ENCODE peak calls at places on chromosomes 2 and 18, in six cellular contexts. One of them, this sample, is unnamed.

GRCh38 chr2:31513553-31513952 is 67.2 kb downstream of the SRD5A2 start:
- DNase-seq in tibial nerve: no peak
- DNase-seq in A549: no peak
- DNase-seq in uterus: no peak
- DNase-seq in heart left ventricle: no peak
- DNase-seq in IMR-90: no peak
- DNase-seq in this sample: no peak

GRCh38 chr2:166592750-166593149 is 98.7 kb upstream of the SCN7A start:
- DNase-seq in tibial nerve: no peak
- DNase-seq in A549: no peak
- DNase-seq in uterus: no peak
- DNase-seq in heart left ventricle: no peak
- DNase-seq in IMR-90: no peak
- DNase-seq in this sample: no peak

GRCh38 chr2:204725693-204726092 is 180.4 kb downstream of the PARD3B start:
- DNase-seq in tibial nerve: no peak
- DNase-seq in A549: no peak
- DNase-seq in uterus: no peak
- DNase-seq in heart left ventricle: no peak
- DNase-seq in IMR-90: no peak
- DNase-seq in this sample: no peak

GRCh38 chr2:101200714-101201113 is 49.5 kb upstream of the TBC1D8 start:
- DNase-seq in tibial nerve: no peak
- DNase-seq in A549: no peak
- DNase-seq in uterus: no peak
- DNase-seq in heart left ventricle: no peak
- DNase-seq in IMR-90: peak
- DNase-seq in this sample: no peak

GRCh38 chr2:69493268-69493667 is 56.0 kb upstream of the NFU1 start:
- DNase-seq in tibial nerve: no peak
- DNase-seq in A549: no peak
- DNase-seq in uterus: no peak
- DNase-seq in heart left ventricle: no peak
- DNase-seq in IMR-90: no peak
- DNase-seq in this sample: no peak

GRCh38 chr2:216491757-216492635 is 6.6 kb upstream of the RPL37A start:
- DNase-seq in tibial nerve: no peak
- DNase-seq in A549: no peak
- DNase-seq in uterus: no peak
- DNase-seq in heart left ventricle: no peak
- DNase-seq in IMR-90: no peak
- DNase-seq in this sample: no peak

GRCh38 chr18:70781860-70782453 is 493.1 kb downstream of the SOCS6 start:
- DNase-seq in tibial nerve: no peak
- DNase-seq in A549: peak
- DNase-seq in uterus: no peak
- DNase-seq in heart left ventricle: no peak
- DNase-seq in IMR-90: peak
- DNase-seq in this sample: no peak

GRCh38 chr2:52929412-52929811 is 838.2 kb upstream of the CHAC2 start:
- DNase-seq in tibial nerve: no peak
- DNase-seq in A549: no peak
- DNase-seq in uterus: no peak
- DNase-seq in heart left ventricle: no peak
- DNase-seq in IMR-90: no peak
- DNase-seq in this sample: no peak

GRCh38 chr18:8696749-8697211 is 8.6 kb upstream of the MTCL1 start:
- DNase-seq in tibial nerve: peak
- DNase-seq in A549: peak
- DNase-seq in uterus: peak
- DNase-seq in heart left ventricle: peak
- DNase-seq in IMR-90: peak
- DNase-seq in this sample: peak

GRCh38 chr2:172751564-172751963 is 15.9 kb downstream of the RAPGEF4 start:
- DNase-seq in tibial nerve: no peak
- DNase-seq in A549: no peak
- DNase-seq in uterus: no peak
- DNase-seq in heart left ventricle: no peak
- DNase-seq in IMR-90: no peak
- DNase-seq in this sample: no peak

GRCh38 chr2:225270861-225271260 is 128.6 kb upstream of the NYAP2 start:
- DNase-seq in tibial nerve: no peak
- DNase-seq in A549: peak
- DNase-seq in uterus: no peak
- DNase-seq in heart left ventricle: no peak
- DNase-seq in IMR-90: peak
- DNase-seq in this sample: no peak

GRCh38 chr2:153394247-153394646 is 84.3 kb downstream of the RPRM start:
- DNase-seq in tibial nerve: no peak
- DNase-seq in A549: no peak
- DNase-seq in uterus: no peak
- DNase-seq in heart left ventricle: no peak
- DNase-seq in IMR-90: no peak
- DNase-seq in this sample: no peak

GRCh38 chr2:70354264-70354949 is 52.5 kb upstream of the FAM136A start:
- DNase-seq in tibial nerve: no peak
- DNase-seq in A549: no peak
- DNase-seq in uterus: no peak
- DNase-seq in heart left ventricle: no peak
- DNase-seq in IMR-90: peak
- DNase-seq in this sample: no peak

GRCh38 chr2:50492452-50492851 is 539.5 kb downstream of the NRXN1 start:
- DNase-seq in tibial nerve: no peak
- DNase-seq in A549: peak
- DNase-seq in uterus: no peak
- DNase-seq in heart left ventricle: no peak
- DNase-seq in IMR-90: peak
- DNase-seq in this sample: no peak

GRCh38 chr18:24446953-24447537 is 13.4 kb upstream of the HRH4 start:
- DNase-seq in tibial nerve: no peak
- DNase-seq in A549: no peak
- DNase-seq in uterus: no peak
- DNase-seq in heart left ventricle: no peak
- DNase-seq in IMR-90: no peak
- DNase-seq in this sample: no peak

GRCh38 chr2:112061840-112062239 is 6.8 kb downstream of the TMEM87B start:
- DNase-seq in tibial nerve: no peak
- DNase-seq in A549: no peak
- DNase-seq in uterus: no peak
- DNase-seq in heart left ventricle: no peak
- DNase-seq in IMR-90: no peak
- DNase-seq in this sample: no peak

GRCh38 chr18:58897994-58898393 is 33.3 kb downstream of the ZNF532 start:
- DNase-seq in tibial nerve: no peak
- DNase-seq in A549: no peak
- DNase-seq in uterus: no peak
- DNase-seq in heart left ventricle: no peak
- DNase-seq in IMR-90: no peak
- DNase-seq in this sample: no peak

GRCh38 chr18:832085-832681 is 20.1 kb upstream of the YES1 start:
- DNase-seq in tibial nerve: no peak
- DNase-seq in A549: no peak
- DNase-seq in uterus: no peak
- DNase-seq in heart left ventricle: peak
- DNase-seq in IMR-90: no peak
- DNase-seq in this sample: no peak

GRCh38 chr2:26503238-26503880 is 25.4 kb upstream of the OTOF start:
- DNase-seq in tibial nerve: peak
- DNase-seq in A549: peak
- DNase-seq in uterus: peak
- DNase-seq in heart left ventricle: peak
- DNase-seq in IMR-90: peak
- DNase-seq in this sample: peak
- TF ChIP-seq POLR2A in tibial nerve: no peak
- TF ChIP-seq POLR2A in A549: peak
- TF ChIP-seq POLR2A in uterus: no peak
- TF ChIP-seq POLR2A in heart left ventricle: no peak
- TF ChIP-seq POLR2A in IMR-90: no peak
- TF ChIP-seq POLR2A in this sample: no peak

DNA sequence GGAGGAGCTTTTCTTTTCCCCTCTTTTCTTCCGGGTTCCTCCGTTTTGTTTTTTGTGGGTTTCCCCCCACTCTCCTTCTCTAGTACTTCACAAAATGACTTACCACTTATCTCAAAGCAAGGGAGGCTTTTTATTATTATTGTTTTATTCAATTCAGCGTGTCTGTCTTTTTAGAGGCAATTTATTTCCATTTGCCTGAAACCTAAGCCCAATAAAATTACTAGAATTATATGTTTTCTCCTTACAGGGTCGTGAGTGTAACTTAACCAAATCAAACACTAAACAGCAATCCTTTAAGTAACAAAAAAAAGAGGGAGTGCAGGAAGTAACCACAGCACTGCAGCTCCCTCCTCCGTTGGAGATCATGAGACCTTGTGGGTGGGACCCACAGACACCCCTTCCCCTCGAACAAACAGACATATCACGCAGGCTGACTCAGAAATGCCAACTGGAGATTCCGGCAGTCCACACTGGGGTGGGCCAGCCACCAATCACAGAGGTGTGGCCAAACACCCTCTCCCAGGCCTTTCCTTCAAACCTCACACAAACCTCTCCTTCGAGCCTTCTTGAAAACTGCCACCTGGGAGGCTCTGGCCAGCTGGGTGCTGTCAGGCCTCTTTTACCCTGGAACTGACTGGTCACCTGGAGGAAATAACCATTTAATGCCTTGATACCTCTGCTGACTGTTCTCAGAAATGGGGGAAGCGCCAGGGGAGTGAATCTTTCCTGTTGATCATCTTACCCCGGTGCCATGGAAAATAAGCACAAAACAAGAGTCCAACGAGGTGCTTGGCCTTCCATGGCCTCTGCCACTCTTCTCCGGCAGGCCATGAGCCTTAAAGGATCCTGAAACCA is 207.1 kb upstream of the SMAD2 start:
- DNase-seq in tibial nerve: no peak
- DNase-seq in A549: no peak
- DNase-seq in uterus: no peak
- DNase-seq in heart left ventricle: no peak
- DNase-seq in IMR-90: no peak
- DNase-seq in this sample: no peak
- H3K4me3 ChIP-seq in tibial nerve: peak
- H3K4me3 ChIP-seq in A549: no peak
- H3K4me3 ChIP-seq in uterus: peak
- H3K4me3 ChIP-seq in heart left ventricle: peak
- H3K4me3 ChIP-seq in IMR-90: no peak
- H3K4me3 ChIP-seq in this sample: peak

GRCh38 chr2:218406209-218406948 is 6.7 kb downstream of the CTDSP1 start:
- DNase-seq in tibial nerve: peak
- DNase-seq in A549: peak
- DNase-seq in uterus: peak
- DNase-seq in heart left ventricle: peak
- DNase-seq in IMR-90: peak
- DNase-seq in this sample: peak
- TF ChIP-seq CTCF in tibial nerve: peak
- TF ChIP-seq CTCF in A549: peak
- TF ChIP-seq CTCF in uterus: peak
- TF ChIP-seq CTCF in heart left ventricle: peak
- TF ChIP-seq CTCF in IMR-90: peak
- TF ChIP-seq CTCF in this sample: no peak

GRCh38 chr18:5295231-5295920 is at the start of gene ZBTB14:
- DNase-seq in tibial nerve: peak
- DNase-seq in A549: peak
- DNase-seq in uterus: peak
- DNase-seq in heart left ventricle: peak
- DNase-seq in IMR-90: peak
- DNase-seq in this sample: peak
- TF ChIP-seq POLR2A in tibial nerve: no peak
- TF ChIP-seq POLR2A in A549: no peak
- TF ChIP-seq POLR2A in uterus: no peak
- TF ChIP-seq POLR2A in heart left ventricle: no peak
- TF ChIP-seq POLR2A in IMR-90: no peak
- TF ChIP-seq POLR2A in this sample: no peak

GRCh38 chr18:74695170-74695569 is 97.5 kb downstream of the ZNF407 start:
- DNase-seq in tibial nerve: no peak
- DNase-seq in A549: no peak
- DNase-seq in uterus: no peak
- DNase-seq in heart left ventricle: no peak
- DNase-seq in IMR-90: no peak
- DNase-seq in this sample: no peak
- H3K4me3 ChIP-seq in tibial nerve: no peak
- H3K4me3 ChIP-seq in A549: no peak
- H3K4me3 ChIP-seq in uterus: no peak
- H3K4me3 ChIP-seq in heart left ventricle: no peak
- H3K4me3 ChIP-seq in IMR-90: no peak
- H3K4me3 ChIP-seq in this sample: no peak

DNA sequence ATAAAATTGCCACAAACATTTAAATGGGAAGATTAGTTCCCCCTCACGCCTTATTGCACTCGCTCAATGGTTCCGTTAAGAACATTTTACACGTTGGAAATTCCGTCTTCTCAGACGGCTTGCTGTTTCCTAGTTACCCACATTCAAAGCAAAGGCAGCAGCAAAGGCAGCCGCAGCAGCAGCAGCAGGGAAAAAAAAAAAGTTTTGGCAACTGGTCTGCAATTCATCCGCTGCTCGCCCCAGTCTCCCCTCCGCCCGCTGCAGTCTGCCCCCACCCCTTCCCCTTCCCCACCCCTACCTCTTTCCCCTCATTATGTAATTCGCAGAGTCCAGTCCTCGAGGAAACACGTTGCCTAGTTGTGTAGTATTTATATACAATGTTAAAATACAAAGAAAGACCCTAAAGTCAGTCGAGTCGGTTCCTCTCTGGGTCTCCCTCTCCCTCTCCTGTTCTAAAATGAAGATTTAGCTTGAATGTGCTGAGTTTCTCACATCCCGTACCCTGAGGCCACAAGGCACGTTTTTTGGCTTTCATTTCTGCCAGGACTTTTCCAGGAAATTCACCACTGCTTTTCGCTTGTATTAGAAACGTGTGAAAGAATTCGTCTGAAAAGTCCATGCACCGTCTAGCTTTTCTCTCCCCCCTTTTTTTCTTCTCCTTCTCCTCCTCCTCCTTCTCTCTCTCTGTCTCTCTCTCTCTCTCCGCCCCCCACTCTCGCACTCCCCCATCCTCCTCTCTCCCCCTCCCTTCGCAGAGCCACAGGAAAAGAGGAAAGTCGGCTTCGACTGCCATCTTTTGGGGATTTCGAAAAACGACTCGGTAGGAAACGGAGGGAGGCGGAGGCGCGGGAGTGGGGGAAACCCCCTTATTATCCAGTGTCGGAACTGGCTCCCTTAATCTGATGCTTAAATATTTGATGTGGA is 140.0 kb downstream of the MEIS1 start:
- DNase-seq in tibial nerve: no peak
- DNase-seq in A549: peak
- DNase-seq in uterus: peak
- DNase-seq in heart left ventricle: peak
- DNase-seq in IMR-90: peak
- DNase-seq in this sample: peak
- TF ChIP-seq CTCF in tibial nerve: peak
- TF ChIP-seq CTCF in A549: peak
- TF ChIP-seq CTCF in uterus: peak
- TF ChIP-seq CTCF in heart left ventricle: no peak
- TF ChIP-seq CTCF in IMR-90: peak
- TF ChIP-seq CTCF in this sample: peak